ENCODE peak calls at places on chromosome 10, in four cellular contexts. One of them, this sample, is unnamed.

GRCh38 chr10:67072654-67073053 is 146.8 kb downstream of the LRRTM3 start:
- DNase-seq in Right ventricle myocardium superior: no peak
- DNase-seq in cerebellum: no peak
- DNase-seq in T-helper 9 cell: no peak
- DNase-seq in this sample: no peak

GRCh38 chr10:28263136-28263857 is 39.6 kb downstream of the MPP7 start:
- DNase-seq in T-helper 9 cell: no peak
- DNase-seq in Right ventricle myocardium superior: no peak
- DNase-seq in cerebellum: peak; percentile 49
- DNase-seq in this sample: no peak

GRCh38 chr10:22986771-22987542 is 59.1 kb downstream of the ARMC3 start:
- DNase-seq in T-helper 9 cell: no peak
- DNase-seq in cerebellum: no peak
- DNase-seq in Right ventricle myocardium superior: no peak
- DNase-seq in this sample: peak; percentile 56

GRCh38 chr10:44261296-44261695 is 123.6 kb downstream of the CXCL12 start:
- DNase-seq in T-helper 9 cell: no peak
- DNase-seq in Right ventricle myocardium superior: peak; percentile 79
- DNase-seq in cerebellum: no peak
- DNase-seq in this sample: no peak

GRCh38 chr10:75542084-75542483 is 110.7 kb downstream of the LRMDA start:
- DNase-seq in T-helper 9 cell: no peak
- DNase-seq in cerebellum: no peak
- DNase-seq in Right ventricle myocardium superior: no peak
- DNase-seq in this sample: no peak

GRCh38 chr10:88092975-88093374 is 229.6 kb downstream of the PTEN start:
- DNase-seq in cerebellum: peak; percentile 36
- DNase-seq in T-helper 9 cell: no peak
- DNase-seq in Right ventricle myocardium superior: peak; percentile 50
- DNase-seq in this sample: peak; percentile 21

GRCh38 chr10:101301111-101301731 is 52.7 kb upstream of the BTRC start:
- DNase-seq in cerebellum: no peak
- DNase-seq in T-helper 9 cell: no peak
- DNase-seq in Right ventricle myocardium superior: no peak
- DNase-seq in this sample: no peak

GRCh38 chr10:96516337-96516736 is 2.6 kb upstream of the TLL2 start:
- DNase-seq in cerebellum: no peak
- DNase-seq in Right ventricle myocardium superior: no peak
- DNase-seq in T-helper 9 cell: no peak
- DNase-seq in this sample: no peak

GRCh38 chr10:27474741-27475140 is 29.4 kb upstream of the RAB18 start:
- DNase-seq in T-helper 9 cell: no peak
- DNase-seq in Right ventricle myocardium superior: no peak
- DNase-seq in cerebellum: no peak
- DNase-seq in this sample: no peak

GRCh38 chr10:120732067-120732466 is 119.1 kb upstream of the WDR11 start:
- DNase-seq in cerebellum: no peak
- DNase-seq in Right ventricle myocardium superior: no peak
- DNase-seq in T-helper 9 cell: no peak
- DNase-seq in this sample: no peak

GRCh38 chr10:111579473-111579872 is 502.6 kb downstream of the ADRA2A start:
- DNase-seq in cerebellum: no peak
- DNase-seq in Right ventricle myocardium superior: no peak
- DNase-seq in T-helper 9 cell: no peak
- DNase-seq in this sample: no peak

GRCh38 chr10:79981673-79982485 is 33.0 kb upstream of the SFTPD start:
- DNase-seq in Right ventricle myocardium superior: peak; percentile 77
- DNase-seq in cerebellum: peak; percentile 50
- DNase-seq in T-helper 9 cell: no peak
- DNase-seq in this sample: peak; percentile 66

GRCh38 chr10:2772791-2773644 is 294.3 kb upstream of the PFKP start:
- DNase-seq in Right ventricle myocardium superior: no peak
- DNase-seq in T-helper 9 cell: no peak
- DNase-seq in cerebellum: no peak
- DNase-seq in this sample: no peak